ENCODE peak calls at places on chromosomes 3 and 15, in four cellular contexts. H is tibial artery, U is breast epithelium, K is spleen. V is an unnamed sample.

GRCh38 chr3:52364322-52364721 is 48.2 kb downstream of the DNAH1 start:
- DNase-seq in K (no peak), U (no peak), H (no peak), V (no peak)

GRCh38 chr3:186461141-186461540 is 83.0 kb downstream of the CRYGS start:
- DNase-seq in K (no peak), H (no peak), U (no peak), V (no peak)

GRCh38 chr3:105974381-105974780 is 105.6 kb upstream of the CBLB start:
- DNase-seq in K (no peak), U (no peak), H (no peak), V (no peak)

GRCh38 chr15:37361621-37362020 is 261.3 kb upstream of the MEIS2 start:
- DNase-seq in U (no peak), K (no peak), H (no peak), V (no peak)

GRCh38 chr3:154887869-154888268 is 192.2 kb upstream of the MME start:
- DNase-seq in H (no peak), U (no peak), K (no peak), V (no peak)

GRCh38 chr3:12446298-12446697 is 38.0 kb upstream of the TSEN2 start:
- DNase-seq in H (no peak), U (no peak), K (no peak), V (no peak)

GRCh38 chr3:167837430-167837829 is 101.9 kb downstream of the SERPINI1 start:
- DNase-seq in U (no peak), K (no peak), H (no peak), V (no peak)

GRCh38 chr3:9951126-9951525 is 1.1 kb downstream of the PRRT3 start:
- DNase-seq in K (no peak), U (no peak), H (no peak), V (no peak)

GRCh38 chr15:73361331-73361730 is 7.4 kb downstream of the HCN4 start:
- DNase-seq in K (no peak), U (no peak), H (no peak), V (no peak)

GRCh38 chr3:139935866-139936817 is 1.2 kb downstream of the CLSTN2 start:
- DNase-seq in K (no peak), U (no peak), H (no peak), V (peak)

GRCh38 chr15:89041507-89041906 is 46.7 kb upstream of the ABHD2 start:
- DNase-seq in K (no peak), U (no peak), H (no peak), V (no peak)

GRCh38 chr15:49620658-49621326 is at the start of the genes DTWD1 and FAM227B:
- DNase-seq in U (peak), H (peak), K (peak), V (peak)
- TF ChIP-seq CTCF in U (no peak), H (no peak), K (no peak), V (no peak)

GRCh38 chr3:107263269-107264021 is 113.8 kb upstream of the CCDC54 start:
- DNase-seq in U (no peak), H (no peak), K (no peak), V (no peak)
- H3K27ac ChIP-seq in U (peak), H (no peak), K (peak), V (no peak)

DNA sequence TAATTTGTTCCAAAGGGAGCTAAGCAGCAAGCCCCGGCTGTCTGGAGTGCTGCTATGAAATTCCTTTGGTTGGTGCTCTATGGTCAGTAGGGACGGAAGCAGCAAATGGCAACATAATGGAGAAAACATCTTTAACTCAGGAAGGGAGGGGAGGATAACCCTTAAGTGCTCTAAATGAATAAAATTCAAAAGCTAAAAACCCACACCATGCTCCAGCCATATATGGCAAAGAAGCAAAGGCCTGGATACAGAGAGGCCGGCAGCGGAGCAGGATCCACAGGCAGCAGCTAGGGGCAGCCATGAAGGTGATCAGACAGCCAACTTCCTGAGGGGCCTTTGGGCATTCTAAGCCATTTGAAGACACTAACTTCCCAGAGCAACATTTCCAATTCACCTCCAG is 38.9 kb downstream of the IL17RD start:
- DNase-seq in U (no peak), K (no peak), H (no peak), V (no peak)
- TF ChIP-seq CTCF in U (no peak), K (no peak), H (no peak), V (no peak)

GRCh38 chr3:61563614-61564404 is 2.4 kb downstream of the PTPRG start:
- DNase-seq in U (no peak), K (no peak), H (no peak), V (peak)
- H3K27ac ChIP-seq in U (peak), K (no peak), H (peak), V (peak)

GRCh38 chr15:101773496-101774100 is 29.7 kb upstream of the OR4F6 start:
- DNase-seq in K (no peak), U (no peak), H (no peak), V (peak)
- TF ChIP-seq CTCF in K (no peak), U (no peak), H (no peak), V (peak)

GRCh38 chr3:177421176-177421782 is 224.0 kb upstream of the TBL1XR1 start:
- DNase-seq in K (no peak), U (no peak), H (no peak), V (no peak)

GRCh38 chr3:177418787-177419186 is 221.5 kb upstream of the TBL1XR1 start:
- DNase-seq in U (no peak), H (no peak), K (no peak), V (no peak)

GRCh38 chr3:177420643-177421042 is 223.4 kb upstream of the TBL1XR1 start:
- DNase-seq in K (no peak), H (no peak), U (no peak), V (no peak)

GRCh38 chr3:177424541-177424940 is 227.3 kb upstream of the TBL1XR1 start:
- DNase-seq in U (no peak), H (no peak), K (no peak), V (no peak)

DNA sequence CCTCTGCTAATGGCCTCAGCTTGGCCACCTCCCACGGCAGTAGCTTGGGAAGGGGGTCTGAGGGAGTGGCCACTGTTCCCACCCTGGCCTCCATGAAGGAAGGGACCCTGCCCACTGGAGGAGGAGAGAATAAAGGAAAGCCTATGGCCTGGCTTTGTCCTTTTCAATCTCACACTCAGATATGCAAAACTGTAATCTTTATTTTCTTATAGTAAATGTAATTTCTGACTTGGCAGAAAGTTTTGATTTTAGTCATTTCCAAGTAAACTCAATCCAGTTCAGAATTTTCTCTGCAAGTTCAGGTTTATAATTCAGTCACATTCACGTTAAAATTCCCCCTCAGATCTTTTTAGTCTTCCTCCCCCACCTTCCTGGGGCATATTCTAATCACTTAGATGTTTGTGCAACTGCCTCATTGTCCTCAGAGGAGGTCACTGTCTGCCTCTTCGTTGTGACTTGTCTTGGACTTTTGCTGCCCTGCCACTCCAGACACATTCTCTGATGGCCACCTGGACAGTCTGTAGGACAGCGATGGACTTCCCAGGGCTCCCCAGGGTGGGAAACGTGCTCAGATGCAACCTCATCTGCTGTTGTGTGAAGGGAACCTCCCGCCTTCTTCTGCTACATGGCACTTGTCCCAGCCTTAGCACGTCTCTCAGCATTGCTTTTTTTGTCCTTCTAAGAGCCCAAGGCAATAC is 222.8 kb upstream of the TBL1XR1 start:
- DNase-seq in K (no peak), U (no peak), H (peak), V (peak)
- H3K27ac ChIP-seq in K (no peak), U (no peak), H (no peak), V (no peak)

GRCh38 chr3:141129049-141130038 is 78.2 kb downstream of the SPSB4 start:
- DNase-seq in U (no peak), K (peak), H (peak), V (no peak)
- TF ChIP-seq CTCF in U (no peak), K (no peak), H (no peak), V (no peak)

GRCh38 chr3:159859836-159860235 is 128.8 kb upstream of the IL12A start:
- DNase-seq in H (no peak), K (no peak), U (no peak), V (peak)

GRCh38 chr3:159861369-159861987 is 127.2 kb upstream of the IL12A start:
- DNase-seq in U (no peak), H (no peak), K (no peak), V (no peak)

GRCh38 chr3:159859424-159859823 is 129.2 kb upstream of the IL12A start:
- DNase-seq in H (no peak), K (no peak), U (no peak), V (no peak)

GRCh38 chr3:159860727-159861126 is 127.9 kb upstream of the IL12A start:
- DNase-seq in U (no peak), K (no peak), H (no peak), V (peak)

DNA sequence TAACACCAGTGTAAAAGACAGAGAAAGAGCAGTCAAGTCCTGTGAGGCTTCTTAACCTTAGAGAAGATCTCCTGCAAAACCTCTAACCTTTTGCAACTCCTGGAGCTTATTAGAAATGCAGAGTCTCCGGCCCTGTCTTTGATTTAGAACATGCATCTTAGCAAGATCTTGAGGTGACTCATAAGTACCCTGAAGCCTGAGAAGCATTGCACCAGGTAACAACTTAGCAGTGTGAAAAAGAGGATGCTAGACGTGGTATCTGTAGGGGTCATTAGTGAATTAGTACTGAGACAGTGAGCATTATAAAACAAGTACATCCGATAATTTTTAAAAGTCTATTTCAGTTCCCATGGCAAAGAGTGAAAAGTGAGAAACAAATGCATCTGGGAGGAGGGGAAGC is 128.4 kb upstream of the IL12A start:
- DNase-seq in H (no peak), U (no peak), K (no peak), V (no peak)
- H3K27ac ChIP-seq in H (no peak), U (no peak), K (no peak), V (peak)

GRCh38 chr3:148957586-148957985 is 33.8 kb upstream of the GYG1 start:
- DNase-seq in U (no peak), H (no peak), K (no peak), V (peak)
- TF ChIP-seq CTCF in U (no peak), H (no peak), K (no peak), V (peak)

V was measured in WERI-Rb-1.